ENCODE peak calls at places on chromosomes 4 and X, in eight cellular contexts. L is putamen, Q is SW480, R is Right ventricle myocardium superior, A is H4, U is neural crest cell, P is HEK293T, C is natural killer cell. K is an unnamed sample.

GRCh38 chrX:132266583-132267355 is 47.5 kb upstream of the RAP2C start:
- DNase-seq in L (no peak), U (no peak), A (no peak), P (no peak), R (no peak), C (no peak), Q (peak), K (no peak)

GRCh38 chr4:154478547-154478946 is 13.1 kb downstream of the DCHS2 start:
- DNase-seq in R (no peak), Q (no peak), P (no peak), U (no peak), C (no peak), A (no peak), L (no peak), K (no peak)

GRCh38 chrX:3550160-3550765 is 163.2 kb downstream of the PRKX start:
- DNase-seq in P (peak), C (no peak), A (peak), U (no peak), Q (peak), L (no peak), R (no peak), K (no peak)

GRCh38 chr4:6956434-6957147 is 47.0 kb downstream of the TBC1D14 start:
- DNase-seq in Q (no peak), A (no peak), P (no peak), U (no peak), L (peak), R (no peak), C (no peak), K (no peak)

GRCh38 chr4:111400736-111401135 is 744.5 kb upstream of the FAM241A start:
- DNase-seq in L (peak), R (no peak), Q (no peak), A (peak), P (no peak), U (no peak), C (no peak), K (no peak)

GRCh38 chr4:82733636-82734035 is 65.0 kb downstream of the SCD5 start:
- DNase-seq in Q (no peak), L (no peak), R (no peak), C (no peak), U (no peak), A (no peak), P (no peak), K (no peak)

GRCh38 chr4:152258804-152259708 is 276.8 kb downstream of the FBXW7 start:
- DNase-seq in U (no peak), R (no peak), P (no peak), C (no peak), A (no peak), Q (peak), L (no peak), K (no peak)

GRCh38 chrX:122133478-122133877 is 1050.6 kb upstream of the GRIA3 start:
- DNase-seq in Q (no peak), A (no peak), P (no peak), C (no peak), R (no peak), L (no peak), U (no peak), K (no peak)

GRCh38 chr4:80967346-80967745 is 63.2 kb upstream of the BMP3 start:
- DNase-seq in A (no peak), R (no peak), P (no peak), C (no peak), Q (no peak), U (no peak), L (no peak), K (no peak)

GRCh38 chrX:63686878-63687714 is 97.9 kb downstream of the ARHGEF9 start:
- DNase-seq in A (peak), Q (peak), U (no peak), L (no peak), R (no peak), P (peak), C (no peak), K (no peak)

GRCh38 chr4:88359558-88359957 is 19.1 kb upstream of the HERC6 start:
- DNase-seq in L (no peak), P (no peak), R (no peak), Q (no peak), C (no peak), U (no peak), A (no peak), K (no peak)

GRCh38 chrX:70592091-70592490 is 147.5 kb downstream of the DLG3 start:
- DNase-seq in L (no peak), C (no peak), P (no peak), U (no peak), R (no peak), Q (peak), A (peak), K (no peak)

GRCh38 chrX:17361620-17362019 is 13.4 kb upstream of the NHS start:
- DNase-seq in U (peak), L (no peak), A (peak), P (peak), Q (no peak), C (no peak), R (no peak), K (no peak)

K was measured in activated gamma-delta T cell treated with Interleukin-2 at 50 U/mL for 16 hours.